ENCODE peak calls at places on chromosome 4, in ten cellular contexts. V is H9, Q is RWPE1, I is tibial artery, N is uterus, X is HCT116, D is psoas muscle, R is OCI-LY7, B is AG09309, P is IMR-90. S is an unnamed sample.

GRCh38 chr4:53551281-53551864 is 39.9 kb downstream of the LNX1 start:
- DNase-seq in V (no peak), Q (no peak), I (no peak), N (no peak), X (no peak), D (no peak), R (no peak), B (no peak), P (no peak), S (no peak)

GRCh38 chr4:38785901-38786402 is 3.2 kb upstream of the TLR10 start:
- DNase-seq in V (no peak), Q (no peak), I (no peak), N (no peak), X (no peak), D (no peak), R (no peak), B (no peak), P (no peak), S (peak)

GRCh38 chr4:175656615-175657014 is 155.4 kb downstream of the GPM6A start:
- DNase-seq in V (no peak), Q (no peak), I (no peak), N (no peak), X (no peak), D (no peak), R (no peak), B (no peak), P (no peak), S (no peak)

GRCh38 chr4:110505440-110505839 is 29.5 kb downstream of the ENPEP start:
- DNase-seq in V (no peak), Q (no peak), I (no peak), N (no peak), X (no peak), D (no peak), R (no peak), B (no peak), P (no peak), S (no peak)

GRCh38 chr4:72951628-72952027 is 117.9 kb downstream of the COX18 start:
- DNase-seq in V (no peak), Q (peak), I (no peak), N (no peak), X (no peak), D (no peak), R (no peak), B (no peak), P (no peak), S (no peak)

GRCh38 chr4:77418333-77418732 is 187.3 kb upstream of the CXCL13 start:
- DNase-seq in V (no peak), Q (peak), I (no peak), N (no peak), X (peak), D (no peak), R (peak), B (no peak), P (no peak), S (peak)

GRCh38 chr4:1044469-1045192 is 33.2 kb downstream of the FGFRL1 start:
- DNase-seq in V (no peak), Q (no peak), I (peak), N (peak), X (no peak), D (peak), R (no peak), B (no peak), P (no peak), S (no peak)

GRCh38 chr4:87819281-87819919 is 13.4 kb upstream of the MEPE start:
- DNase-seq in V (peak), Q (peak), I (no peak), N (no peak), X (no peak), D (no peak), R (no peak), B (peak), P (peak), S (no peak)

GRCh38 chr4:567457-568350 is 8.4 kb downstream of the TMEM271 start:
- DNase-seq in V (no peak), Q (no peak), I (no peak), N (no peak), X (no peak), D (no peak), R (no peak), B (no peak), P (no peak), S (no peak)

GRCh38 chr4:88090898-88091297 is 67.5 kb downstream of the ABCG2 start:
- DNase-seq in V (no peak), Q (no peak), I (no peak), N (no peak), X (no peak), D (no peak), R (no peak), B (no peak), P (no peak), S (no peak)

GRCh38 chr4:41725254-41725653 is 23.3 kb downstream of the PHOX2B start:
- DNase-seq in V (no peak), Q (no peak), I (no peak), N (no peak), X (no peak), D (no peak), R (no peak), B (no peak), P (no peak), S (no peak)

GRCh38 chr4:158268553-158268952 is 58.3 kb downstream of the TMEM144 start:
- DNase-seq in V (no peak), Q (no peak), I (no peak), N (no peak), X (no peak), D (no peak), R (no peak), B (no peak), P (no peak), S (no peak)

GRCh38 chr4:82372502-82372873 is 1.3 kb downstream of the HNRNPD start:
- DNase-seq in V (no peak), Q (no peak), I (peak), N (no peak), X (no peak), D (no peak), R (peak), B (no peak), P (peak), S (peak)

GRCh38 chr4:181688886-181689285 is 554.3 kb upstream of the TENM3 start:
- DNase-seq in V (no peak), Q (no peak), I (no peak), N (no peak), X (no peak), D (no peak), R (no peak), B (no peak), P (peak), S (no peak)

GRCh38 chr4:2318476-2318875 is 56.6 kb upstream of the MXD4 start:
- DNase-seq in V (no peak), Q (no peak), I (no peak), N (no peak), X (no peak), D (no peak), R (no peak), B (no peak), P (no peak), S (no peak)

GRCh38 chr4:126627255-126627654 is 1005.5 kb upstream of the INTU start:
- DNase-seq in V (no peak), Q (peak), I (no peak), N (no peak), X (peak), D (no peak), R (no peak), B (no peak), P (peak), S (no peak)
- TF ChIP-seq CTCF in V (peak), Q (no peak), I (no peak), N (no peak), X (peak), D (no peak), R (peak), B (peak), P (peak), S (peak)

GRCh38 chr4:84479663-84480062 is 19.4 kb downstream of the NKX6-1 start:
- DNase-seq in V (peak), Q (no peak), I (no peak), N (no peak), X (no peak), D (no peak), R (no peak), B (no peak), P (no peak), S (no peak)
- TF ChIP-seq CTCF in V (no peak), Q (no peak), I (no peak), N (no peak), X (peak), D (no peak), R (no peak), B (no peak), P (no peak), S (no peak)

DNA sequence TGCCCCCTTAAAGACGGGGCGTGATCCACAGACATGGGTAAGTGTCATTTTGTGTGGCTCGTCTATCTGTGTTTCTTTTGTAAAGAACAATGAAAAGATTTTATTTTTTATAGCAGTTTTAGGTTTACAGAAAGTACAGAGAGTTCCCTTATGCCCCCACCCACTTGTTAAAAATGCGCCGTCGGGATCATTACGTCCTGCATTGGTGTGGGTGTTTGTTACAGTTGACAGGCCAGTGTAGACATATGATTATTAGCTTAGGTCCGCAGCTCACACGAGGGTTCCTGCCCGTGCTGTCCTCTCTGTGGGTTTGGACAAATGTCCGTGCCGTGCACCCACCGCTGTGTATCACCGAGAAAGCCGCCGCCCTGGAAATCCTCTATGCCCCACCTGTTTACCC is 50.5 kb downstream of the RGS12 start:
- DNase-seq in V (no peak), Q (no peak), I (no peak), N (no peak), X (no peak), D (no peak), R (no peak), B (no peak), P (no peak), S (no peak)
- TF ChIP-seq CTCF in V (no peak), Q (no peak), I (no peak), N (no peak), X (no peak), D (no peak), R (no peak), B (no peak), P (no peak), S (no peak)

GRCh38 chr4:150906987-150907633 is 108.0 kb downstream of the LRBA start:
- DNase-seq in V (no peak), Q (no peak), I (no peak), N (no peak), X (no peak), D (no peak), R (no peak), B (no peak), P (no peak), S (no peak)
- TF ChIP-seq CTCF in V (no peak), Q (no peak), I (no peak), N (no peak), X (no peak), D (no peak), R (no peak), B (no peak), P (no peak), S (no peak)

GRCh38 chr4:10129196-10130185 is 12.9 kb upstream of the WDR1 start:
- DNase-seq in V (no peak), Q (peak), I (peak), N (no peak), X (no peak), D (no peak), R (no peak), B (no peak), P (no peak), S (no peak)

GRCh38 chr4:10131202-10131601 is 14.6 kb upstream of the WDR1 start:
- DNase-seq in V (no peak), Q (no peak), I (no peak), N (no peak), X (no peak), D (no peak), R (no peak), B (no peak), P (no peak), S (no peak)

GRCh38 chr4:10128761-10129160 is 12.2 kb upstream of the WDR1 start:
- DNase-seq in V (no peak), Q (no peak), I (no peak), N (no peak), X (no peak), D (no peak), R (no peak), B (no peak), P (no peak), S (no peak)

GRCh38 chr4:10134141-10134540 is 17.5 kb upstream of the WDR1 start:
- DNase-seq in V (no peak), Q (no peak), I (no peak), N (no peak), X (no peak), D (no peak), R (no peak), B (no peak), P (no peak), S (no peak)

DNA sequence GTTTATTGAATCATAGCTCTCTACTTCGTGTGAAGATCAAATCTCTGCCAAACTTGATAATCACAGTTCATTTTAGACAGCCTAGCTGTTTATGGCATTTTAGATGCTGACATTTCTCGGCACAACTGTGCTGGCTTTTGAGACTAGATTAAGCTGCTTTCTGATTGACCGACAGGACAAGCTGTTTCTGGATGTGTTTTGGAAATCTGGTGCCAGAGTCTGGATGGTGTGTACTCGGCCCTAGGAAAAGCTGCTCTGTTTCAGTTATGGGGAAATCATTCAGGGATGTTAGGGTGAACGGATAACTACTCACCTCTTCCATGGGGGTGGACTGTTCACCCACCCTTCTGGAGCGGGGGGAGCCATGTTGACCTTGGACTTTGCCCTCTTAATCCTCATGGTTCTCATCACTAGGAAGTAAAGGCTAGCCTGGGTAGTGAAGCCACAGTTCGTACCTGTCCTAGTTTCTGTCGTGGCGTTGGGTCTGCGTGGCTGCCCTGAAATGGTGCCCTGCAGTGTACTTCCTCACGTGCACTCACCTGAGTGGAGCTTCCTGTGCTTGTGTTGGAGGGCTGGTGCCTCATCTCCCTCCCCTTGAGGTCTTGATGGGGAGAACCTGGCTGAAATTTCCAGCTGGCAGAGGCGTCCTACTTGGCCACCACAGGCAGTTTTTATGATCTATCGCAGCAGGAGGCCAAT is 13.7 kb upstream of the WDR1 start:
- DNase-seq in V (no peak), Q (no peak), I (no peak), N (no peak), X (no peak), D (no peak), R (no peak), B (no peak), P (no peak), S (no peak)
- TF ChIP-seq CTCF in V (no peak), Q (no peak), I (no peak), N (no peak), X (no peak), D (no peak), R (no peak), B (no peak), P (no peak), S (no peak)

S was measured in GM13977.